ENCODE peak calls at places on chromosome 3, in four cellular contexts. F, M, X and D are unnamed samples.

GRCh38 chr3:45167011-45167911 is 21.1 kb upstream of the CDCP1 start:
- DNase-seq in F (peak), M (peak), X (peak), D (peak)

GRCh38 chr3:50520849-50521248 is 17.4 kb upstream of the CACNA2D2 start:
- DNase-seq in F (no peak), M (no peak), X (no peak), D (no peak)

GRCh38 chr3:70244422-70244821 is 68.0 kb downstream of the MDFIC2 start:
- DNase-seq in F (no peak), M (no peak), X (no peak), D (no peak)

GRCh38 chr3:20197775-20198174 is 11.8 kb upstream of the SGO1 start:
- DNase-seq in F (no peak), M (peak), X (no peak), D (no peak)

GRCh38 chr3:127671523-127672428 is 976 bp upstream of the ABTB1 start:
- DNase-seq in F (peak), M (no peak), X (no peak), D (peak)

GRCh38 chr3:126480864-126481263 is 5.2 kb upstream of the ZXDC start:
- DNase-seq in F (no peak), M (no peak), X (no peak), D (no peak)

GRCh38 chr3:187207624-187208023 is 10.3 kb downstream of the RTP1 start:
- DNase-seq in F (peak), M (no peak), X (no peak), D (no peak)

GRCh38 chr3:177179281-177180067 is 17.8 kb downstream of the TBL1XR1 start:
- DNase-seq in F (no peak), M (no peak), X (no peak), D (no peak)

GRCh38 chr3:129824926-129825541 is 68.5 kb downstream of the TMCC1 start:
- DNase-seq in F (peak), M (peak), X (no peak), D (no peak)

GRCh38 chr3:184637705-184638104 is 74.2 kb downstream of the MAGEF1 start:
- DNase-seq in F (no peak), M (no peak), X (no peak), D (no peak)

GRCh38 chr3:54905230-54905888 is 22.5 kb downstream of the LRTM1 start:
- DNase-seq in F (peak), M (no peak), X (no peak), D (no peak)

GRCh38 chr3:23567917-23568316 is 237.8 kb upstream of the UBE2E1 start:
- DNase-seq in F (peak), M (peak), X (no peak), D (no peak)

GRCh38 chr3:155271343-155271613 is 22.2 kb downstream of the STRIT1 start:
- DNase-seq in F (no peak), M (no peak), X (no peak), D (no peak)

GRCh38 chr3:147410126-147410517 is 957 bp downstream of the ZIC1 start:
- DNase-seq in F (peak), M (no peak), X (no peak), D (no peak)

GRCh38 chr3:11847607-11848006 is 922 bp upstream of the TAMM41 start:
- DNase-seq in F (no peak), M (peak), X (no peak), D (no peak)

GRCh38 chr3:53243785-53244184 is 12.0 kb downstream of the TKT start:
- DNase-seq in F (no peak), M (no peak), X (no peak), D (no peak)

GRCh38 chr3:40672861-40673260 is 148.1 kb downstream of the ZNF621 start:
- DNase-seq in F (no peak), M (no peak), X (no peak), D (no peak)

GRCh38 chr3:64873400-64873799 is 185.6 kb upstream of the ADAMTS9 start:
- DNase-seq in F (no peak), M (no peak), X (no peak), D (no peak)

GRCh38 chr3:30614943-30615342 is 8.5 kb downstream of the TGFBR2 start:
- DNase-seq in F (no peak), M (no peak), X (no peak), D (no peak)

GRCh38 chr3:197372076-197372661 is 73.8 kb upstream of the DLG1 start:
- DNase-seq in F (peak), M (peak), X (no peak), D (no peak)

GRCh38 chr3:163129287-163129686 is 1632.7 kb downstream of the OTOL1 start:
- DNase-seq in F (no peak), M (no peak), X (no peak), D (no peak)

GRCh38 chr3:55485208-55485791 is 1.8 kb downstream of the WNT5A start:
- DNase-seq in F (peak), M (peak), X (no peak), D (peak)